ENCODE peak calls at places on chromosomes 1 and 21, in four cellular contexts. J is fibroblast of the aortic adventitia, W is thoracic aorta, Z is spleen. G is an unnamed sample.

GRCh38 chr1:182588460-182589396 is at the start of gene RNASEL:
- DNase-seq in W (no peak), J (peak; percentile 68), Z (peak; percentile 93), G (peak; percentile 89)

GRCh38 chr1:33306561-33307493 is 14.1 kb downstream of the A3GALT2 start:
- DNase-seq in Z (peak; percentile 75), W (no peak), J (no peak), G (peak; percentile 79)

GRCh38 chr1:62247391-62248168 is 52.9 kb downstream of the L1TD1 start:
- DNase-seq in W (no peak), J (no peak), Z (peak; percentile 66), G (no peak)

GRCh38 chr1:155063550-155064108 is at the start of gene EFNA4:
- DNase-seq in Z (peak; percentile 95), W (no peak), J (peak; percentile 77), G (peak; percentile 91)

GRCh38 chr1:1302951-1303509 is 4.7 kb downstream of the ACAP3 start:
- DNase-seq in Z (no peak), W (no peak), J (no peak), G (no peak)

GRCh38 chr1:59151387-59151761 is 145.5 kb upstream of the FGGY start:
- DNase-seq in Z (no peak), W (no peak), J (no peak), G (no peak)

GRCh38 chr21:26124421-26124833 is 46.1 kb downstream of the APP start:
- DNase-seq in Z (no peak), J (peak; percentile 53), W (no peak), G (no peak)

GRCh38 chr1:221880182-221880581 is 138.3 kb upstream of the DUSP10 start:
- DNase-seq in Z (no peak), W (no peak), J (peak; percentile 34), G (no peak)

GRCh38 chr1:240487493-240487892 is 124.5 kb downstream of the GREM2 start:
- DNase-seq in W (no peak), J (no peak), Z (no peak), G (no peak)

GRCh38 chr1:224624432-224624831 is 8.3 kb downstream of the CNIH3 start:
- DNase-seq in W (no peak), J (no peak), Z (no peak), G (no peak)

GRCh38 chr1:228735871-228736586 is 750 bp downstream of the RHOU start:
- DNase-seq in Z (peak; percentile 86), J (peak; percentile 31), W (no peak), G (peak; percentile 79)

GRCh38 chr1:11878891-11879190 is 20.1 kb upstream of the NPPB start:
- DNase-seq in J (no peak), W (no peak), Z (no peak), G (no peak)

GRCh38 chr1:37509181-37509580 is 5.4 kb downstream of the MEAF6 start:
- DNase-seq in J (no peak), W (no peak), Z (no peak), G (no peak)

GRCh38 chr1:154440031-154440430 is 34.9 kb downstream of the IL6R start:
- DNase-seq in J (no peak), Z (no peak), W (no peak), G (no peak)

GRCh38 chr1:31677949-31678348 is 25.9 kb downstream of the COL16A1 start:
- DNase-seq in J (no peak), Z (no peak), W (no peak), G (no peak)

GRCh38 chr1:221440658-221441057 is 301.2 kb downstream of the DUSP10 start:
- DNase-seq in W (no peak), J (peak; percentile 62), Z (no peak), G (no peak)

GRCh38 chr1:96969656-96970163 is 248.1 kb downstream of the PTBP2 start:
- DNase-seq in J (no peak), Z (no peak), W (no peak), G (no peak)

DNA sequence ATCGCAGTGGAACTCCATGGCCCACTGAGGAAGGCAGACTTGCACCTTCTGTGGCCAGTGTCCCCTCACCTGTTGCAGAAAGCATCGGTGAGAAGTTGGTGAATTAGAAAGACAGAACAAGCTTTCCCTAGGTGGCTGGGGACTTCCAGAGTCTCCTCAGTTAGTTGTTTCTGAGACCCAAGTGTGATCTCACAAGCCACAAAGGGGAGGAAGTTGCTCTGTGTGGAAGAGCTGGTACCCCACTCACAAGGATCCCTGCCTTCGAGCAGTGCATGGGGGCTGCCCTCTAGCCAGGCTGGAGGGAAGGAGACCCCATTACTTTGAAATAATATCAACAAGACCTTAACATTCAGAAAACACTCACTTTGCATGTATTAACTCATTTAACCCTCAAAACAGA is 2.1 kb downstream of the PRELP start:
- DNase-seq in Z (no peak), J (no peak), W (no peak), G (no peak)
- H3K4me3 ChIP-seq in Z (peak overlapping the region; percentile 36), J (no peak overlapping the region), W (peak overlapping the region; percentile 79), G (peak overlapping the region; percentile 46)

DNA sequence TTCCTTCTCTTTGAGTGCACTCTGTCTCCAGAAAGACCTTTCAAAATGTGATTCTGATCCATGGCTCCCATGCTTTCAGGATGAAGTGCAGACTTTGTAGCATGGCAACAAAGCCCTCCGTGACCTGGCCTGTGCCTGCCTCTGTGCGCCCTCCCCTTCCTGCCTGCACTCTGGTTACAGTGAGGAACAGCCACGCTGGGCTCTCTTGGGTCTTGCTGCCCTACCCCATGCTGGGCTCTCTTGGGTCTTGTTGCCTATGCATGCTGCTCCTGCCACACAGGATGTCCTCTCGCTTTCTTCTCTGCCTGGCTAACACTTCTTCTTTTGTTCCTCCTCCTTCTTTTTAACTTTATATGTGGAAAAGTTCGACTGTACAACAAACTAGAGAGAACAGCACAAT is 28.0 kb downstream of the LMOD1 start:
- DNase-seq in J (no peak), W (no peak), Z (no peak), G (no peak)
- H3K4me3 ChIP-seq in J (no peak overlapping the region), W (peak overlapping the region; percentile 44), Z (no peak overlapping the region), G (no peak overlapping the region)

DNA sequence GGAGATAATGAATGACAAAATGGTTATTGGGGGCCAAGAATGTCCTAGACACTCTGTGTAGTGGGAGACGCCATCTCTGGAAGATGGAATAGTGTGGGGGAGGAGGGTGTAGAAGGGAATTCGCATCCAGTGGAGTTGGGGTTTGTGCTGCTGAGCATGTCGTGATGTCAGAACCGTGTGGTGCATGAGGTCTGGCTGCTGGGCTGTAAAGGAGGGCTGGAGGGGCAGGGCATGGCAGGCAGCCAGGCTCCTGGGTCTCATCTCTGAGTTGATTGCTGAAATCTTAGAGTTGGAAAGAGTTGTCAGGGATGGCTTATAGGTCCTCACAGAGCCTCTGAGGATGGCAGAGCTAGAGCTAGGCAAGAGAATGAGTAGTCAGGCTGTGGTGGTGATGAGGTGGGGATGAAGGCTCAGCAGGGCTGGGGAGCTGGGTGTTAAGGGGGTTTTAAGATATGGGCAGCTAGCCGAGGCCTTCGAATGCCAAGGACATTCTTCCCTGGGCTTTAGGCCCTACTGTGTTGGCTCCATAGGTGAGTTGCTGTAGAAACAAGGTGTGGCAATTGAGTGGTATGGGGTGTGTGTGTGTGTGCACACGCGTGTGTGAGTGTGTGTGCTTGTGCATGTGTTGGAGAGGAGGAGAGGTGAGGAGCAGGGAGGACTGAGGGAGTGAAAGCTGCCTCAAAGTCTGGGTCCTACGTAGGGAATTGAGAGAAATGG is 1.9 kb downstream of the PPFIA4 start:
- DNase-seq in Z (no peak), W (no peak), J (no peak), G (no peak)
- H3K4me3 ChIP-seq in Z (no peak overlapping the region), W (peak overlapping the region; percentile 10), J (no peak overlapping the region), G (no peak overlapping the region)

GRCh38 chr1:74623716-74624115 is 49.9 kb downstream of the ERICH3 start:
- DNase-seq in W (no peak), J (no peak), Z (no peak), G (no peak)

DNA sequence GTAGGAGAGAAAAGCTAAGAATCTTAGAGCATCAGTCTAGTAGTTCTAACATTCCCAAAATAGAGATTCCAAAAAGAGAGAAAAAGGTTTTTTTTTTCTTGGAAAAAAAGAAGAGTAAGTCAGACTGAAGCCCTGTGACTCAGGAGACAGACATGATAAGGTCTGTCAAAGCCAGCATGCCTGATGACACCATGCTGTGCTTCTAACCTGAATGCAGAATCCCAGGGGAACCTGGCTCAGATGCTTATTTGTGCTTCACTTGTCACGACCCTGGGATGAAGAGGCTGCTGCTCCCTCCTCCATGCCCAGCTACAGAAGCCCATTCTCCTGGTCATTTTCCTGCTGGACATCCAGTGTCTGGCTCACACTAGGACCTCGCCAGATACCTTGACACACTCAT is 44.3 kb downstream of the ERICH3 start:
- DNase-seq in J (no peak), W (no peak), Z (no peak), G (no peak)
- H3K4me3 ChIP-seq in J (no peak overlapping the region), W (no peak overlapping the region), Z (no peak overlapping the region), G (no peak overlapping the region)

DNA sequence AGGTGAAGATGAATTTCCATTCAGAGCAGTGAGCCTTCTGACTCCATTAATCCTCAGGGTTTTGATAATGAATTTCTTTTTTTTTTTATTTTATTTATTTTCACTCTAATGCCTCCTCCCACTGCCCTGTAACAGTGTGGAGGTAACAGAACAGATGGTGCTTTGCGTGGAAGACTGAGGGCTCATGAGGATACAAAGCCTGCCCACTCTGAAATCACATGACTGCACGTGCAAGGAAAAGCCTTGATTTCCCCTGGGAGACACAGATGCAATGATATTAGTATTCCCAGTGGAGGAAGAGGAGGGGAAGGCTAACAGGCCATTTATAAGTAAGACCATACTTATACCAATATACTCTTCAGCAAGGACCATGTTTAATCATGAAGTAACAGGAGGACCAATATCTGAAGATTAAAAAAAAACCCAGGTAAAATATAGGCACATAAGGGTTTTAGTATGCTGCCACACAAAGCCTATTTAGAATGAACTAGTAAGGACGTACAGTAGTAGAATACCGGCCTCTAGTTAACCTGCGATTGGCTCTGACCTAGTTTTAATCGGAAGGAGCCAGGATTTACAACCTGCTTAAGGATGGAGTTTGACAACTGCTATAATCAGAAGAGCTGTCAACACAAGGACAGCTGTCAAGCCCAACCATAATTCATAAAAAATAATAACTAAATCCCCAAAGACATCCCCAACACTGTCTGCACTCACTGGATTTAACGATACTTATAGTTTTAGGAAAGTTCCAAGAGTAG is 69.6 kb downstream of the LHX4 start:
- DNase-seq in Z (no peak), W (no peak), J (no peak), G (no peak)
- H3K4me3 ChIP-seq in Z (no peak overlapping the region), W (no peak overlapping the region), J (no peak overlapping the region), G (no peak overlapping the region)

GRCh38 chr1:54122131-54122751 is 30.6 kb downstream of the CDCP2 start:
- DNase-seq in J (no peak), W (no peak), Z (peak; percentile 68), G (peak; percentile 62)

GRCh38 chr1:54122992-54123391 is 29.8 kb downstream of the CDCP2 start:
- DNase-seq in J (no peak), W (no peak), Z (peak; percentile 43), G (peak; percentile 36)

GRCh38 chr1:54120698-54121481 is 31.9 kb downstream of the CDCP2 start:
- DNase-seq in J (no peak), W (no peak), Z (peak; percentile 47), G (peak; percentile 58)

GRCh38 chr1:54120018-54120697 is 32.6 kb downstream of the CDCP2 start:
- DNase-seq in W (no peak), J (no peak), Z (peak; percentile 66), G (peak; percentile 38)

GRCh38 chr1:54121482-54122130 is 31.2 kb downstream of the CDCP2 start:
- DNase-seq in J (peak; percentile 74), W (peak; percentile 41), Z (peak; percentile 89), G (peak; percentile 87)
- H3K4me3 ChIP-seq in J (peak overlapping the region; percentile 40), W (peak overlapping the region; percentile 60), Z (no peak overlapping the region), G (peak overlapping the region; percentile 8)

GRCh38 chr21:46543306-46543705 is 61.6 kb downstream of the S100B start:
- DNase-seq in J (no peak), Z (no peak), W (no peak), G (no peak)

GRCh38 chr21:46544003-46544402 is 60.9 kb downstream of the S100B start:
- DNase-seq in Z (no peak), J (no peak), W (no peak), G (no peak)

GRCh38 chr21:46544824-46545223 is 60.1 kb downstream of the S100B start:
- DNase-seq in J (no peak), Z (no peak), W (no peak), G (no peak)

GRCh38 chr21:46540087-46540710 is 64.7 kb downstream of the S100B start:
- DNase-seq in J (no peak), Z (no peak), W (no peak), G (no peak)

GRCh38 chr21:46542588-46543092 is 62.2 kb downstream of the S100B start:
- DNase-seq in W (no peak), J (no peak), Z (no peak), G (no peak)
- H3K4me3 ChIP-seq in W (no peak overlapping the region), J (no peak overlapping the region), Z (no peak overlapping the region), G (no peak overlapping the region)

G was measured in upper lobe of right lung.